ENCODE peak calls at places on chromosomes 2 and 18, in four cellular contexts. One of them, this sample, is unnamed.

GRCh38 chr2:36554531-36554930 is 43.4 kb downstream of the FEZ2 start:
- DNase-seq in ELF-1: no peak
- DNase-seq in LoVo: no peak
- DNase-seq in A549: no peak
- DNase-seq in this sample: no peak

GRCh38 chr2:9741110-9741509 is 102.2 kb upstream of the TAF1B start:
- DNase-seq in ELF-1: no peak
- DNase-seq in LoVo: no peak
- DNase-seq in A549: no peak
- DNase-seq in this sample: peak; percentile 75

GRCh38 chr18:69215151-69215550 is 185.5 kb upstream of the DOK6 start:
- DNase-seq in A549: no peak
- DNase-seq in LoVo: no peak
- DNase-seq in ELF-1: no peak
- DNase-seq in this sample: no peak

GRCh38 chr18:28666216-28666615 is 489.3 kb upstream of the CDH2 start:
- DNase-seq in ELF-1: no peak
- DNase-seq in LoVo: no peak
- DNase-seq in A549: no peak
- DNase-seq in this sample: no peak

GRCh38 chr2:60370835-60371618 is 182.4 kb downstream of the BCL11A start:
- DNase-seq in ELF-1: no peak
- DNase-seq in A549: no peak
- DNase-seq in LoVo: no peak
- DNase-seq in this sample: no peak

GRCh38 chr2:68000170-68000825 is 62.5 kb downstream of the C1D start:
- DNase-seq in A549: no peak
- DNase-seq in ELF-1: no peak
- DNase-seq in LoVo: no peak
- DNase-seq in this sample: no peak

GRCh38 chr18:67771271-67771670 is 254.8 kb upstream of the DSEL start:
- DNase-seq in ELF-1: no peak
- DNase-seq in LoVo: no peak
- DNase-seq in A549: peak; percentile 5
- DNase-seq in this sample: peak; percentile 7

GRCh38 chr2:171837736-171838135 is 56.3 kb downstream of the SLC25A12 start:
- DNase-seq in LoVo: no peak
- DNase-seq in A549: no peak
- DNase-seq in ELF-1: no peak
- DNase-seq in this sample: no peak

GRCh38 chr2:63775191-63775590 is 66.5 kb upstream of the UGP2 start:
- DNase-seq in A549: no peak
- DNase-seq in LoVo: no peak
- DNase-seq in ELF-1: no peak
- DNase-seq in this sample: no peak

GRCh38 chr2:169509230-169509917 is at the start of gene KLHL41:
- DNase-seq in ELF-1: no peak
- DNase-seq in A549: no peak
- DNase-seq in LoVo: no peak
- DNase-seq in this sample: no peak

GRCh38 chr2:222492683-222493082 is 68.3 kb downstream of the SGPP2 start:
- DNase-seq in LoVo: peak; percentile 38
- DNase-seq in ELF-1: no peak
- DNase-seq in A549: no peak
- DNase-seq in this sample: no peak

GRCh38 chr2:20190862-20191713 is 33.8 kb downstream of the SDC1 start:
- DNase-seq in LoVo: peak; percentile 25
- DNase-seq in ELF-1: peak; percentile 89
- DNase-seq in A549: peak; percentile 79
- DNase-seq in this sample: peak; percentile 31

GRCh38 chr2:135132314-135132713 is 80.2 kb downstream of the RAB3GAP1 start:
- DNase-seq in ELF-1: no peak
- DNase-seq in A549: no peak
- DNase-seq in LoVo: no peak
- DNase-seq in this sample: peak; percentile 21

GRCh38 chr2:60347781-60348180 is 205.7 kb downstream of the BCL11A start:
- DNase-seq in A549: no peak
- DNase-seq in LoVo: no peak
- DNase-seq in ELF-1: peak; percentile 40
- DNase-seq in this sample: peak; percentile 12

GRCh38 chr2:197236159-197236558 is 74.4 kb downstream of the ANKRD44 start:
- DNase-seq in A549: no peak
- DNase-seq in LoVo: no peak
- DNase-seq in ELF-1: no peak
- DNase-seq in this sample: no peak

This sample was measured in SW480.